ENCODE peak calls at places on chromosomes 3 and 15, in four cellular contexts. One of them, this sample, is unnamed.

GRCh38 chr3:159762981-159763465 is 225.6 kb upstream of the IL12A start:
- DNase-seq in HepG2: no peak
- DNase-seq in SK-N-SH: peak
- DNase-seq in GM12878: no peak
- DNase-seq in this sample: peak

GRCh38 chr15:81239190-81239589 is 42.5 kb downstream of the IL16 start:
- DNase-seq in HepG2: no peak
- DNase-seq in SK-N-SH: no peak
- DNase-seq in GM12878: no peak
- DNase-seq in this sample: no peak

GRCh38 chr15:87609474-87609873 is 647.1 kb downstream of the NTRK3 start:
- DNase-seq in HepG2: no peak
- DNase-seq in GM12878: no peak
- DNase-seq in SK-N-SH: no peak
- DNase-seq in this sample: no peak

GRCh38 chr15:92614791-92615785 is 40.5 kb downstream of the FAM174B start:
- DNase-seq in SK-N-SH: no peak
- DNase-seq in HepG2: no peak
- DNase-seq in GM12878: no peak
- DNase-seq in this sample: no peak

GRCh38 chr3:127613406-127613805 is 15.2 kb downstream of the MCM2 start:
- DNase-seq in SK-N-SH: no peak
- DNase-seq in HepG2: no peak
- DNase-seq in GM12878: no peak
- DNase-seq in this sample: no peak

GRCh38 chr3:178003756-178004155 is 532.5 kb upstream of the KCNMB2 start:
- DNase-seq in SK-N-SH: no peak
- DNase-seq in HepG2: no peak
- DNase-seq in GM12878: no peak
- DNase-seq in this sample: no peak

GRCh38 chr3:28053759-28054158 is 187.7 kb upstream of the CMC1 start:
- DNase-seq in SK-N-SH: no peak
- DNase-seq in GM12878: no peak
- DNase-seq in HepG2: no peak
- DNase-seq in this sample: peak

GRCh38 chr15:92051726-92052125 is 198.2 kb downstream of the SLCO3A1 start:
- DNase-seq in HepG2: no peak
- DNase-seq in SK-N-SH: no peak
- DNase-seq in GM12878: no peak
- DNase-seq in this sample: no peak

GRCh38 chr3:71930056-71930991 is 145.4 kb upstream of the PROK2 start:
- DNase-seq in SK-N-SH: peak
- DNase-seq in GM12878: no peak
- DNase-seq in HepG2: peak
- DNase-seq in this sample: peak

GRCh38 chr3:158732856-158733200 is 571 bp upstream of the RARRES1 start:
- DNase-seq in GM12878: no peak
- DNase-seq in SK-N-SH: no peak
- DNase-seq in HepG2: no peak
- DNase-seq in this sample: no peak

GRCh38 chr3:27666708-27667107 is 55.4 kb downstream of the EOMES start:
- DNase-seq in SK-N-SH: peak
- DNase-seq in HepG2: no peak
- DNase-seq in GM12878: no peak
- DNase-seq in this sample: no peak

GRCh38 chr15:31031471-31032064 is 40.1 kb upstream of the MTMR10 start:
- DNase-seq in HepG2: no peak
- DNase-seq in GM12878: peak
- DNase-seq in SK-N-SH: no peak
- DNase-seq in this sample: no peak

GRCh38 chr15:78213956-78214355 is 20.4 kb downstream of the ACSBG1 start:
- DNase-seq in HepG2: no peak
- DNase-seq in SK-N-SH: no peak
- DNase-seq in GM12878: no peak
- DNase-seq in this sample: no peak

GRCh38 chr3:40843851-40844548 is 319.2 kb downstream of the ZNF621 start:
- DNase-seq in HepG2: peak
- DNase-seq in SK-N-SH: peak
- DNase-seq in GM12878: no peak
- DNase-seq in this sample: no peak

GRCh38 chr3:156518726-156519125 is 36.2 kb downstream of the SSR3 start:
- DNase-seq in GM12878: no peak
- DNase-seq in SK-N-SH: no peak
- DNase-seq in HepG2: no peak
- DNase-seq in this sample: no peak

GRCh38 chr3:69084326-69084667 is 440 bp upstream of the ARL6IP5 start:
- DNase-seq in SK-N-SH: peak
- DNase-seq in GM12878: no peak
- DNase-seq in HepG2: peak
- DNase-seq in this sample: no peak

GRCh38 chr3:175163686-175164085 is 304.6 kb downstream of the NAALADL2 start:
- DNase-seq in SK-N-SH: no peak
- DNase-seq in GM12878: no peak
- DNase-seq in HepG2: no peak
- DNase-seq in this sample: no peak

GRCh38 chr3:61360297-61360696 is 109.0 kb upstream of the FHIT start:
- DNase-seq in HepG2: no peak
- DNase-seq in GM12878: no peak
- DNase-seq in SK-N-SH: no peak
- DNase-seq in this sample: no peak

GRCh38 chr3:75768303-75769017 is 16.9 kb downstream of the ZNF717 start:
- DNase-seq in GM12878: no peak
- DNase-seq in SK-N-SH: no peak
- DNase-seq in HepG2: no peak
- DNase-seq in this sample: no peak

GRCh38 chr15:79015416-79015815 is 70.6 kb upstream of the CTSH start:
- DNase-seq in SK-N-SH: no peak
- DNase-seq in HepG2: no peak
- DNase-seq in GM12878: no peak
- DNase-seq in this sample: no peak

GRCh38 chr3:23859012-23859743 is 53.4 kb downstream of the UBE2E1 start:
- DNase-seq in GM12878: no peak
- DNase-seq in SK-N-SH: no peak
- DNase-seq in HepG2: no peak
- DNase-seq in this sample: no peak

GRCh38 chr3:15329058-15330005 is 3.1 kb downstream of the SH3BP5 start:
- DNase-seq in SK-N-SH: peak
- DNase-seq in GM12878: no peak
- DNase-seq in HepG2: no peak
- DNase-seq in this sample: no peak

GRCh38 chr15:77836116-77836798 is 203.5 kb upstream of the LINGO1 start:
- DNase-seq in SK-N-SH: peak
- DNase-seq in HepG2: no peak
- DNase-seq in GM12878: no peak
- DNase-seq in this sample: peak

GRCh38 chr3:5133689-5134088 is 11.6 kb downstream of the ARL8B start:
- DNase-seq in GM12878: no peak
- DNase-seq in SK-N-SH: no peak
- DNase-seq in HepG2: no peak
- DNase-seq in this sample: no peak

GRCh38 chr3:23183731-23184130 is 19.4 kb upstream of the UBE2E2 start:
- DNase-seq in GM12878: no peak
- DNase-seq in HepG2: peak
- DNase-seq in SK-N-SH: peak
- DNase-seq in this sample: peak

GRCh38 chr3:190585771-190586630 is 72.1 kb downstream of the IL1RAP start:
- DNase-seq in HepG2: peak
- DNase-seq in SK-N-SH: peak
- DNase-seq in GM12878: no peak
- DNase-seq in this sample: peak

GRCh38 chr3:148955544-148956346 is 35.6 kb upstream of the GYG1 start:
- DNase-seq in SK-N-SH: peak
- DNase-seq in GM12878: no peak
- DNase-seq in HepG2: peak
- DNase-seq in this sample: peak
- TF ChIP-seq PBX3 in SK-N-SH: no peak
- TF ChIP-seq PBX3 in GM12878: no peak
- TF ChIP-seq PBX3 in HepG2: no peak
- TF ChIP-seq PBX3 in this sample: no peak

DNA sequence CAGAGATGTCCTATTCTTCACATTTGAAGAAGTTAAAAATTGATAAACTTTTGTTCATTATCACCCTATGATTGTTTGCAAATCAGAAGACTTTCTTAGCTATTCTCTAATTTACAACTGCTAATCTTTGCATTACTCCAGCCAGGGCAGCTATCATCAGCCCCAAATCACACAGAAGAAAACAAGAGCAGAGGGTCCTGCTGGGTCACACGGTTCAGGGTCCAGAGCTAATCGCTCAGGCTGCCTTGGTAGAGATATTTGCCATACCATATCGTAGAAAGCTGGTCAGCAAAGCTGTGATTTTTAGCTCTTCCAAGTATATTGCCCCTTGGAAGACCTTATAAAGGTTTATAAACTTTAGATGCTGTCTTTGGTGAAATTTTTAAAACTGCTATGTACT is 181.4 kb downstream of the MAGI1 start:
- DNase-seq in GM12878: no peak
- DNase-seq in SK-N-SH: no peak
- DNase-seq in HepG2: peak
- DNase-seq in this sample: no peak
- TF ChIP-seq PBX3 in GM12878: no peak
- TF ChIP-seq PBX3 in SK-N-SH: no peak
- TF ChIP-seq PBX3 in HepG2: no peak
- TF ChIP-seq PBX3 in this sample: no peak

GRCh38 chr3:9914011-9914410 is 2.9 kb upstream of the IL17RC start:
- DNase-seq in GM12878: no peak
- DNase-seq in SK-N-SH: peak
- DNase-seq in HepG2: no peak
- DNase-seq in this sample: no peak

GRCh38 chr3:9914559-9915251 is 2.2 kb upstream of the IL17RC start:
- DNase-seq in SK-N-SH: peak
- DNase-seq in HepG2: peak
- DNase-seq in GM12878: no peak
- DNase-seq in this sample: no peak

GRCh38 chr3:9916734-9917680 is at the start of gene IL17RC:
- DNase-seq in SK-N-SH: peak
- DNase-seq in GM12878: no peak
- DNase-seq in HepG2: peak
- DNase-seq in this sample: peak

GRCh38 chr3:9916346-9916733 is 558 bp upstream of the IL17RC start:
- DNase-seq in SK-N-SH: no peak
- DNase-seq in GM12878: no peak
- DNase-seq in HepG2: no peak
- DNase-seq in this sample: no peak

DNA sequence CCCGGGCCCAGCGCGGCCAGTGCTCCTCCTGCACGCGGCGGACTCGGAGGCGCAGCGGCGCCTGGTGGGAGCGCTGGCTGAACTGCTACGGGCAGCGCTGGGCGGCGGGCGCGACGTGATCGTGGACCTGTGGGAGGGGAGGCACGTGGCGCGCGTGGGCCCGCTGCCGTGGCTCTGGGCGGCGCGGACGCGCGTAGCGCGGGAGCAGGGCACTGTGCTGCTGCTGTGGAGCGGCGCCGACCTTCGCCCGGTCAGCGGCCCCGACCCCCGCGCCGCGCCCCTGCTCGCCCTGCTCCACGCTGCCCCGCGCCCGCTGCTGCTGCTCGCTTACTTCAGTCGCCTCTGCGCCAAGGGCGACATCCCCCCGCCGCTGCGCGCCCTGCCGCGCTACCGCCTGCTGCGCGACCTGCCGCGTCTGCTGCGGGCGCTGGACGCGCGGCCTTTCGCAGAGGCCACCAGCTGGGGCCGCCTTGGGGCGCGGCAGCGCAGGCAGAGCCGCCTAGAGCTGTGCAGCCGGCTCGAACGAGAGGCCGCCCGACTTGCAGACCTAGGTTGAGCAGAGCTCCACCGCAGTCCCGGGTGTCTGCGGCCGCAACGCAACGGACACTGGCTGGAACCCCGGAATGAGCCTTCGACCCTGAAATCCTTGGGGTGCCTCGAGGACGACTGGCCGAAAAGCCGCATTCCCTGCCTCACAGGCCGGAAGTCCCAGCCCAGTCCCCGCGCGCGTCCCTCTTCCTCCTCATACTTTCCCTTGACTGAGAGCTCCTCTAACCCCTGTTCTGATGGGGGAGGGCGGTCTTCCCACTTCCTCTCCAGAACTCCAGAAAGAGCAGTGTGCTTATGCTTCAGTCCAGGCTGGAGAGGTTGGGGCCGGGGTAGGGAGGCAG is 1.4 kb upstream of the IL17RC start:
- DNase-seq in HepG2: peak
- DNase-seq in SK-N-SH: peak
- DNase-seq in GM12878: no peak
- DNase-seq in this sample: no peak
- TF ChIP-seq PBX3 in HepG2: no peak
- TF ChIP-seq PBX3 in SK-N-SH: no peak
- TF ChIP-seq PBX3 in GM12878: no peak
- TF ChIP-seq PBX3 in this sample: no peak

DNA sequence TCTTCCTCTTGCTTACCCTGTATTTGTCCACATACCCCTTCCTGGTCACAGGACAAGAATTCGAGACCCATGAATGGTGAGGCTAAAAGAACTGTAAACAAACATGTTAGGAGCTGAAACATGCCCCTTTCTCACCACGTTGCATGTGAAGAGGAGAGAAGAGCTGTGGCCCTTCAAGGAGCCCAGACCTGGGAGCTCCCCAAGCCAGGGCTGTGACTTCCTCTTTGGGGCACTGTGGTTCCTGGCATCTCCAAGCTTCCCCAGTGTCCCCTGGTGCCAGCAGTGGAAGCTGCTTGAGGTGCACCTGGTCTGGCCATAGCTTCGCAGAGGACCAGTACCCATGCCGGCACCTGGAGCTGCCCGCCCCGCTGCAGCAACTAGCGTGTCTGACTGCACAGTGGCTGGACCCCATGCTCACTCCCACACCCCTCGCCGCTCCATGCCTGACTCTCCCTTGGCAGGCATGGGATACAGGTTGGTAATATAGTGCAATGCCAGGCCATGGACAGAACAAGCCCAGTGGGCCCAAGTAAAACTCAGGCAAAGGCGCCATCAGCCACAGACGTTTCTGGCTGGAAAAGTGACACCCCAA is 9.9 kb downstream of the SPCS1 start:
- DNase-seq in HepG2: no peak
- DNase-seq in GM12878: no peak
- DNase-seq in SK-N-SH: no peak
- DNase-seq in this sample: no peak
- TF ChIP-seq PBX3 in HepG2: no peak
- TF ChIP-seq PBX3 in GM12878: no peak
- TF ChIP-seq PBX3 in SK-N-SH: no peak
- TF ChIP-seq PBX3 in this sample: no peak

DNA sequence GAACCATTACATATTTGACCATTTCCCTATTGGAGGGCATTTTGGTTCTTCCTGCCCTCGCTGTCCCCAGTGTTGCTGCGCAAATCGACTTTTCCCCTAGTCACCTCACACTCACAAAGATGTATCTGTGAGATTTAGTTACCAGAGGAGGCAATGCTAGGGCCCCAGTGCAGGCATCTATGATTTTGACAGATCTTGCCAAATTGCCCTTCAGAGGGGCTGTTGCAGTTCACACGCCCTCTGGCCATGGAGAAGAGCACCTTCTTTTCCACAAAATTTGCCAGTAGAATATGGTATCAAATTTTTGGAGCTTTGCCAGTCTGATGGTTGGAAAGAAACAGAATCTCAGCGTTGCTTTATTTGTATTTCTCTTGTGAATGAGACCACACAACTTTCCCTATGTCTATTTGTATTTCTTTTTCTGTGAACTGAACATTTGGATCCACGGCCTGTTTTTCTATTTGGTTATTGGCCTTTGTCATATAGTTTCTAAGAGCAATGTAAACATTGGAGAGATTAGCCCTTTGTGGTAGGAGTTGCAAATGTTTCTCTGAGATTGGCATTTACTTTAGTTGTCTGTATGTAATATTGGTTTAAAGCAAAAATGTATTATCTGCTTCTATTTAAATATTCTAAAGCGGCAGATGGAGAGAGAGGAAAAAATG is 66.2 kb downstream of the DNASE1L3 start:
- DNase-seq in HepG2: peak
- DNase-seq in GM12878: no peak
- DNase-seq in SK-N-SH: no peak
- DNase-seq in this sample: no peak
- TF ChIP-seq PBX3 in HepG2: no peak
- TF ChIP-seq PBX3 in GM12878: no peak
- TF ChIP-seq PBX3 in SK-N-SH: no peak
- TF ChIP-seq PBX3 in this sample: no peak